ENCODE peak calls at places on chromosome 4, in eight cellular contexts. L is immature natural killer cell; V is natural killer cell; N is EH; K is astrocyte; A is osteocyte; F is neural progenitor cell; E is activated CD4-positive, CD25-positive, alpha-beta regulatory T cell treated with anti-CD3 and anti-CD28 coated beads, Interleukin-2, amount 50 U/mL, for 72 hours. H is an unnamed sample.
A peak's percentile ranks its signal among the peaks of the same experiment; 100 is the strongest.

GRCh38 chr4:40613456-40613855 is 16.2 kb downstream of the RBM47 start:
- DNase-seq in L (no peak), V (no peak), N (peak; percentile 50), K (peak; percentile 94), A (no peak), F (no peak), E (no peak), H (no peak)

GRCh38 chr4:22315643-22316042 is 200.2 kb downstream of the ADGRA3 start:
- DNase-seq in L (no peak), V (no peak), N (no peak), K (peak; percentile 8), A (no peak), F (no peak), E (no peak), H (no peak)

GRCh38 chr4:112253382-112254000 is 21.9 kb downstream of the AP1AR start:
- DNase-seq in L (no peak), V (no peak), N (peak; percentile 6), K (no peak), A (no peak), F (peak; percentile 18), E (no peak), H (no peak)

GRCh38 chr4:188282620-188283232 is 143.5 kb downstream of the TRIML1 start:
- DNase-seq in L (no peak), V (no peak), N (no peak), K (no peak), A (no peak), F (peak; percentile 24), E (no peak), H (no peak)

GRCh38 chr4:186726440-186727148 is 2.9 kb upstream of the FAT1 start:
- DNase-seq in L (no peak), V (no peak), N (peak; percentile 91), K (peak; percentile 71), A (peak; percentile 94), F (peak; percentile 93), E (no peak), H (no peak)

GRCh38 chr4:38266616-38267015 is 306.4 kb downstream of the PTTG2 start:
- DNase-seq in L (no peak), V (no peak), N (peak; percentile 71), K (peak; percentile 45), A (peak; percentile 59), F (no peak), E (no peak), H (no peak)

GRCh38 chr4:85919488-85919887 is 440.4 kb downstream of the MAPK10 start:
- DNase-seq in L (no peak), V (no peak), N (no peak), K (no peak), A (no peak), F (no peak), E (no peak), H (no peak)

GRCh38 chr4:30950737-30951136 is 230.6 kb downstream of the PCDH7 start:
- DNase-seq in L (no peak), V (no peak), N (peak; percentile 6), K (no peak), A (no peak), F (no peak), E (no peak), H (no peak)

GRCh38 chr4:144732584-144733130 is 86.7 kb downstream of the HHIP start:
- DNase-seq in L (no peak), V (no peak), N (peak; percentile 29), K (no peak), A (no peak), F (no peak), E (no peak), H (no peak)

GRCh38 chr4:107283587-107284559 is 247.8 kb upstream of the DKK2 start:
- DNase-seq in L (no peak), V (no peak), N (peak; percentile 96), K (peak; percentile 97), A (no peak), F (no peak), E (no peak), H (no peak)

GRCh38 chr4:101667348-101667747 is 123.2 kb upstream of the BANK1 start:
- DNase-seq in L (no peak), V (no peak), N (peak; percentile 29), K (peak; percentile 63), A (no peak), F (no peak), E (no peak), H (no peak)

GRCh38 chr4:968221-968620 is 5.1 kb downstream of the DGKQ start:
- DNase-seq in L (no peak), V (no peak), N (no peak), K (no peak), A (no peak), F (no peak), E (no peak), H (no peak)

GRCh38 chr4:176641237-176641636 is 151.5 kb downstream of the VEGFC start:
- DNase-seq in L (no peak), V (no peak), N (peak; percentile 70), K (peak; percentile 12), A (no peak), F (no peak), E (no peak), H (no peak)

GRCh38 chr4:74997942-74998341 is 65.0 kb downstream of the PARM1 start:
- DNase-seq in L (no peak), V (no peak), N (no peak), K (no peak), A (no peak), F (no peak), E (no peak), H (no peak)

GRCh38 chr4:25351777-25352421 is 25.2 kb upstream of the ANAPC4 start:
- DNase-seq in L (no peak), V (no peak), N (peak; percentile 74), K (peak; percentile 59), A (no peak), F (no peak), E (no peak), H (no peak)

GRCh38 chr4:149158852-149159251 is 656.8 kb downstream of the IQCM start:
- DNase-seq in L (no peak), V (no peak), N (peak; percentile 20), K (peak; percentile 47), A (no peak), F (no peak), E (no peak), H (no peak)

GRCh38 chr4:87219648-87220093 is 747 bp downstream of the KLHL8 start:
- DNase-seq in L (peak; percentile 57), V (peak; percentile 53), N (peak; percentile 60), K (peak; percentile 35), A (no peak), F (peak; percentile 63), E (no peak), H (peak; percentile 56)

GRCh38 chr4:24753519-24753918 is 41.9 kb upstream of the SOD3 start:
- DNase-seq in L (no peak), V (no peak), N (peak; percentile 82), K (no peak), A (peak; percentile 23), F (no peak), E (no peak), H (no peak)

GRCh38 chr4:76192221-76192620 is 21.4 kb downstream of the SCARB2 start:
- DNase-seq in L (no peak), V (no peak), N (no peak), K (no peak), A (no peak), F (no peak), E (no peak), H (no peak)

GRCh38 chr4:14404730-14405129 is 597.6 kb upstream of the CPEB2 start:
- DNase-seq in L (no peak), V (no peak), N (no peak), K (no peak), A (no peak), F (no peak), E (no peak), H (no peak)

GRCh38 chr4:177107288-177107901 is 202.3 kb upstream of the NEIL3 start:
- DNase-seq in L (no peak), V (no peak), N (peak; percentile 34), K (peak; percentile 35), A (no peak), F (no peak), E (no peak), H (no peak)

GRCh38 chr4:119589165-119589564 is 39.4 kb downstream of the PDE5A start:
- DNase-seq in L (no peak), V (no peak), N (peak; percentile 14), K (no peak), A (no peak), F (no peak), E (no peak), H (no peak)

GRCh38 chr4:48564151-48564550 is 74.1 kb downstream of the ZAR1 start:
- DNase-seq in L (no peak), V (no peak), N (no peak), K (no peak), A (no peak), F (no peak), E (no peak), H (no peak)

GRCh38 chr4:58602701-58603359 is 1492.6 kb upstream of the IGFBP7 start:
- DNase-seq in L (no peak), V (no peak), N (no peak), K (no peak), A (no peak), F (no peak), E (no peak), H (no peak)

GRCh38 chr4:1336079-1336478 is 10.9 kb upstream of the UVSSA start:
- DNase-seq in L (no peak), V (no peak), N (peak; percentile 22), K (no peak), A (no peak), F (no peak), E (no peak), H (peak; percentile 73)

GRCh38 chr4:25489221-25489797 is 112.2 kb downstream of the ANAPC4 start:
- DNase-seq in L (no peak), V (no peak), N (no peak), K (no peak), A (no peak), F (no peak), E (no peak), H (no peak)

GRCh38 chr4:99886146-99886545 is 8.1 kb downstream of the LAMTOR3 start:
- DNase-seq in L (no peak), V (no peak), N (peak; percentile 41), K (peak; percentile 68), A (no peak), F (no peak), E (no peak), H (no peak)

GRCh38 chr4:88659061-88659889 is 38.4 kb downstream of the NAP1L5 start:
- DNase-seq in L (peak; percentile 6), V (no peak), N (peak; percentile 73), K (peak; percentile 62), A (no peak), F (peak; percentile 71), E (no peak), H (no peak)

GRCh38 chr4:147480891-147481576 is at the start of gene EDNRA:
- DNase-seq in L (no peak), V (no peak), N (peak; percentile 75), K (peak; percentile 61), A (peak; percentile 87), F (peak; percentile 64), E (no peak), H (no peak)

GRCh38 chr4:26452565-26453531 is 37.4 kb downstream of the CCKAR start:
- DNase-seq in L (no peak), V (no peak), N (no peak), K (no peak), A (peak; percentile 54), F (no peak), E (no peak), H (no peak)

GRCh38 chr4:38162240-38162784 is 202.1 kb downstream of the PTTG2 start:
- DNase-seq in L (no peak), V (no peak), N (peak; percentile 85), K (peak; percentile 87), A (no peak), F (peak; percentile 60), E (no peak), H (no peak)

GRCh38 chr4:136505020-136505419 is 1027.3 kb downstream of the PCDH18 start:
- DNase-seq in L (no peak), V (no peak), N (no peak), K (peak; percentile 6), A (no peak), F (peak; percentile 16), E (no peak), H (no peak)

H was measured in CD14-positive monocyte.